ENCODE peak calls at places on chromosome 19, in nine cellular contexts. K is cardiac fibroblast; Q is mesothelial cell of epicardium; W is left ventricle myocardium inferior; J is cardiac muscle cell; N is CD8-positive, alpha-beta T cell; A is AG09309; F is SK-N-SH; S is AG10803. V is an unnamed sample.

GRCh38 chr19:55683449-55684261 is 8.6 kb downstream of the EPN1 start:
- DNase-seq in F (no peak), W (no peak), N (no peak), K (no peak), S (no peak), A (no peak), J (no peak), Q (no peak), V (no peak)

GRCh38 chr19:47644743-47645499 is 36.0 kb downstream of the BICRA start:
- DNase-seq in F (no peak), J (no peak), W (no peak), S (no peak), K (no peak), Q (no peak), A (no peak), N (no peak), V (no peak)

GRCh38 chr19:37221136-37221535 is 3.1 kb downstream of the ZNF383 start:
- DNase-seq in W (no peak), A (no peak), S (no peak), Q (no peak), J (no peak), K (no peak), F (no peak), N (no peak), V (no peak)

GRCh38 chr19:48967346-48968178 is 2.5 kb downstream of the FTL start:
- DNase-seq in N (no peak), A (no peak), S (peak), K (peak), W (peak), F (no peak), J (no peak), Q (no peak), V (no peak)

GRCh38 chr19:48750351-48750750 is 2.1 kb downstream of the FUT1 start:
- DNase-seq in J (no peak), W (no peak), S (no peak), N (no peak), F (no peak), K (no peak), A (no peak), Q (no peak), V (no peak)

GRCh38 chr19:48565090-48565489 is 13.1 kb downstream of the SULT2B1 start:
- DNase-seq in W (no peak), Q (no peak), J (no peak), F (no peak), K (peak), S (peak), A (no peak), N (no peak), V (no peak)

GRCh38 chr19:19461306-19461670 is 54.1 kb downstream of the TSSK6 start:
- DNase-seq in F (no peak), K (peak), J (no peak), Q (no peak), W (no peak), N (no peak), S (no peak), A (no peak), V (no peak)

GRCh38 chr19:18408053-18408476 is 10.6 kb upstream of the LRRC25 start:
- DNase-seq in N (no peak), S (no peak), J (no peak), Q (no peak), K (no peak), W (no peak), A (no peak), F (peak), V (no peak)

GRCh38 chr19:41112728-41113290 is 1.4 kb upstream of the CYP2F1 start:
- DNase-seq in N (no peak), Q (no peak), A (no peak), K (no peak), S (no peak), J (no peak), W (no peak), F (no peak), V (no peak)

GRCh38 chr19:2240881-2241760 is 4.5 kb downstream of the SF3A2 start:
- DNase-seq in F (no peak), N (no peak), S (peak), J (no peak), W (no peak), Q (no peak), K (no peak), A (no peak), V (no peak)

GRCh38 chr19:2113436-2114211 is 16.9 kb downstream of the IZUMO4 start:
- DNase-seq in J (no peak), Q (no peak), K (peak), N (no peak), W (no peak), F (no peak), S (peak), A (no peak), V (no peak)

GRCh38 chr19:48405850-48406249 is 12.4 kb downstream of the GRIN2D start:
- DNase-seq in Q (no peak), W (no peak), N (no peak), K (no peak), J (no peak), S (no peak), A (no peak), F (no peak), V (no peak)

GRCh38 chr19:2619076-2619475 is 83.4 kb downstream of the GNG7 start:
- DNase-seq in Q (no peak), N (no peak), K (no peak), J (no peak), A (no peak), F (no peak), W (no peak), S (no peak), V (no peak)

GRCh38 chr19:10706990-10707389 is 5.8 kb downstream of the QTRT1 start:
- DNase-seq in Q (no peak), S (no peak), A (no peak), W (no peak), J (no peak), F (no peak), K (no peak), N (no peak), V (no peak)

GRCh38 chr19:2164020-2164988 is 571 bp downstream of the DOT1L start:
- DNase-seq in W (no peak), Q (no peak), J (peak), K (peak), S (no peak), F (no peak), A (no peak), N (no peak), V (peak)

GRCh38 chr19:10315335-10316214 is at the start of gene FDX2:
- DNase-seq in W (peak), Q (peak), N (peak), K (peak), S (peak), F (peak), A (no peak), J (peak), V (peak)

GRCh38 chr19:53091413-53091812 is 11.8 kb downstream of the ZNF160 start:
- DNase-seq in A (no peak), J (peak), Q (no peak), N (no peak), W (no peak), F (peak), S (no peak), K (no peak), V (no peak)

GRCh38 chr19:28012361-28012760 is 1200.6 kb downstream of the UQCRFS1 start:
- DNase-seq in J (peak), Q (no peak), F (peak), A (no peak), K (no peak), S (no peak), N (no peak), W (no peak), V (no peak)

GRCh38 chr19:54430306-54431254 is 15.3 kb downstream of the TTYH1 start:
- DNase-seq in S (no peak), W (peak), Q (peak), A (no peak), F (peak), J (peak), K (peak), N (peak), V (no peak)

GRCh38 chr19:16520074-16520973 is 21.9 kb downstream of the CHERP start:
- DNase-seq in Q (no peak), N (no peak), S (no peak), F (no peak), W (no peak), J (no peak), K (no peak), A (no peak), V (no peak)

GRCh38 chr19:16160943-16161560 is 12.3 kb downstream of the CIB3 start:
- DNase-seq in K (peak), A (peak), S (peak), Q (no peak), F (no peak), J (no peak), W (no peak), N (no peak), V (no peak)

GRCh38 chr19:47707135-47707925 is 5.9 kb upstream of the EHD2 start:
- DNase-seq in A (no peak), S (peak), F (peak), W (peak), N (peak), K (peak), J (peak), Q (no peak), V (peak)

GRCh38 chr19:32223595-32224370 is 121.6 kb upstream of the ZNF507 start:
- DNase-seq in W (no peak), J (no peak), Q (no peak), A (no peak), N (no peak), S (no peak), K (no peak), F (peak), V (no peak)

GRCh38 chr19:10612515-10613119 is 12.7 kb upstream of the SLC44A2 start:
- DNase-seq in N (no peak), J (no peak), F (peak), S (no peak), W (peak), Q (no peak), A (no peak), K (no peak), V (no peak)

GRCh38 chr19:46713781-46714522 is 3.0 kb downstream of the PRKD2 start:
- DNase-seq in W (peak), K (peak), S (peak), F (peak), Q (peak), J (peak), N (peak), A (peak), V (no peak)

GRCh38 chr19:3034194-3034844 is 5.2 kb upstream of the TLE2 start:
- DNase-seq in S (peak), W (no peak), J (no peak), N (no peak), K (peak), A (no peak), F (no peak), Q (no peak), V (no peak)

GRCh38 chr19:16335226-16335625 is 10.6 kb downstream of the KLF2 start:
- DNase-seq in A (no peak), K (no peak), N (no peak), J (no peak), Q (no peak), W (no peak), S (no peak), F (no peak), V (no peak)

GRCh38 chr19:2282062-2282861 is at the start of gene PEAK3:
- DNase-seq in A (no peak), Q (no peak), N (peak), W (peak), S (peak), K (peak), F (peak), J (peak), V (no peak)

GRCh38 chr19:14410054-14410774 is 8.9 kb downstream of the DDX39A start:
- DNase-seq in A (no peak), W (no peak), S (no peak), F (no peak), Q (no peak), N (peak), J (no peak), K (no peak), V (no peak)

GRCh38 chr19:18292810-18293641 is 11.6 kb upstream of the JUND start:
- DNase-seq in A (no peak), N (no peak), K (peak), Q (peak), W (peak), F (peak), J (peak), S (peak), V (no peak)

GRCh38 chr19:571127-571974 is 1.0 kb upstream of the BSG start:
- DNase-seq in J (peak), A (no peak), Q (peak), F (no peak), K (peak), N (peak), W (no peak), S (no peak), V (no peak)

GRCh38 chr19:32651729-32652140 is 23.2 kb downstream of the ANKRD27 start:
- DNase-seq in N (no peak), S (no peak), Q (no peak), W (peak), J (peak), A (no peak), K (no peak), F (peak), V (no peak)

GRCh38 chr19:53991224-53992113 is at the start of gene CACNG6:
- DNase-seq in S (no peak), N (no peak), K (peak), F (peak), W (no peak), A (no peak), J (peak), Q (no peak), V (peak)

GRCh38 chr19:7748756-7749155 is 1.4 kb upstream of the CD209 start:
- DNase-seq in K (peak), W (no peak), A (no peak), F (no peak), S (no peak), N (no peak), Q (no peak), J (no peak), V (no peak)

GRCh38 chr19:10321874-10322835 is 6.3 kb upstream of the FDX2 start:
- DNase-seq in F (peak), K (no peak), J (no peak), Q (no peak), N (no peak), S (no peak), W (no peak), A (no peak), V (no peak)

GRCh38 chr19:39363909-39364457 is 21.8 kb downstream of the SAMD4B start:
- DNase-seq in F (no peak), W (peak), A (no peak), Q (no peak), K (peak), N (no peak), S (peak), J (no peak), V (no peak)

GRCh38 chr19:39356647-39357046 is 14.4 kb downstream of the SAMD4B start:
- DNase-seq in N (no peak), F (no peak), A (no peak), S (no peak), K (no peak), Q (no peak), J (no peak), W (no peak), V (no peak)

GRCh38 chr19:39359026-39359425 is 16.8 kb downstream of the SAMD4B start:
- DNase-seq in Q (no peak), W (no peak), J (no peak), A (no peak), K (no peak), S (no peak), N (no peak), F (no peak), V (no peak)

GRCh38 chr19:39362682-39363657 is 20.7 kb downstream of the SAMD4B start:
- DNase-seq in J (no peak), N (no peak), W (no peak), F (no peak), K (peak), Q (no peak), S (peak), A (peak), V (no peak)

GRCh38 chr19:39360599-39360998 is 18.4 kb downstream of the SAMD4B start:
- DNase-seq in A (no peak), Q (no peak), F (no peak), J (no peak), N (no peak), K (no peak), S (no peak), W (no peak), V (no peak)
- TF ChIP-seq CTCF in A (no peak), Q (no peak), F (no peak), J (no peak), N (no peak), K (no peak), S (no peak), W (no peak), V (no peak)

DNA sequence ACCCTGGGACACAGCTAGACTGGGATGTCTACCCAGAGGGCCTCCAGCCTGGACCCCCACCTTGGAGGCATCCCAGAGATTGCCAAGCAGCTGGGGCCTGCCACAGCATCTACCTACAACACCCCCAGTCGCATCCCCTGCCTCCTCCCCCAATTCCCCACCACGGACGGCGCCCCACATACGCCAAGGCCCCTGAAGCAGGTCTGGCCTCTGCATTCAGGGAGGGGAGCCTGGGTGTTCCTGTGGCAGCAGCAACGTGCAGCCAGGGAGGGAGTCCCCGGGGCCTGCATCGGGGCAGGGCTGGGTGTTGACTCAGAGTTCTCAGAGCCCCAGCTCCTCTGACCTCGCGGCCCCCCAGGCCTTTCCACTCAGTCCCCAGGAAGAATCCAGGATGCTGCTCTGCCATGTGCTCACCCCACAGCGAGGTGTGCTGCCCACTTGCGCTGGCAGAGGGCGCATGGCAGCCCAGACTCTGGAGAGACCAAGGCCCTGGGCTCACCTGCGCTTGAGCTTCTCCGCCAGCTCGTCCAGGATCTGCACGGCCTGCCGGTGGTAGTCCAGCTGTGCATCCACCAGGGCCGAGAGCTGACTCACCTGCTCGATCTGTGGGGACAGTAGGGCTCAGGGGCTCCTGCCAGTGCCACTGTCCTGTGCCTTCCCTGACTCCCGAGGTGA is 19.6 kb downstream of the MPND start:
- DNase-seq in K (no peak), F (no peak), A (no peak), J (no peak), W (no peak), N (no peak), S (no peak), Q (no peak), V (no peak)
- TF ChIP-seq CTCF in K (peak), F (peak), A (peak), J (no peak), W (no peak), N (no peak), S (no peak), Q (no peak), V (no peak)

GRCh38 chr19:42327381-42327780 is 1.9 kb downstream of the MEGF8 start:
- DNase-seq in Q (no peak), A (no peak), F (no peak), W (no peak), K (no peak), S (no peak), J (no peak), N (no peak), V (no peak)

GRCh38 chr19:42325308-42325895 is at the start of gene MEGF8:
- DNase-seq in Q (peak), W (peak), J (peak), S (peak), F (peak), A (peak), N (peak), K (peak), V (peak)

GRCh38 chr19:42324655-42325307 is 654 bp upstream of the MEGF8 start:
- DNase-seq in J (no peak), K (no peak), A (no peak), N (no peak), W (no peak), F (no peak), Q (no peak), S (no peak), V (no peak)

GRCh38 chr19:42326969-42327368 is 1.5 kb downstream of the MEGF8 start:
- DNase-seq in K (no peak), A (no peak), N (no peak), Q (no peak), F (no peak), S (no peak), W (no peak), J (no peak), V (no peak)

DNA sequence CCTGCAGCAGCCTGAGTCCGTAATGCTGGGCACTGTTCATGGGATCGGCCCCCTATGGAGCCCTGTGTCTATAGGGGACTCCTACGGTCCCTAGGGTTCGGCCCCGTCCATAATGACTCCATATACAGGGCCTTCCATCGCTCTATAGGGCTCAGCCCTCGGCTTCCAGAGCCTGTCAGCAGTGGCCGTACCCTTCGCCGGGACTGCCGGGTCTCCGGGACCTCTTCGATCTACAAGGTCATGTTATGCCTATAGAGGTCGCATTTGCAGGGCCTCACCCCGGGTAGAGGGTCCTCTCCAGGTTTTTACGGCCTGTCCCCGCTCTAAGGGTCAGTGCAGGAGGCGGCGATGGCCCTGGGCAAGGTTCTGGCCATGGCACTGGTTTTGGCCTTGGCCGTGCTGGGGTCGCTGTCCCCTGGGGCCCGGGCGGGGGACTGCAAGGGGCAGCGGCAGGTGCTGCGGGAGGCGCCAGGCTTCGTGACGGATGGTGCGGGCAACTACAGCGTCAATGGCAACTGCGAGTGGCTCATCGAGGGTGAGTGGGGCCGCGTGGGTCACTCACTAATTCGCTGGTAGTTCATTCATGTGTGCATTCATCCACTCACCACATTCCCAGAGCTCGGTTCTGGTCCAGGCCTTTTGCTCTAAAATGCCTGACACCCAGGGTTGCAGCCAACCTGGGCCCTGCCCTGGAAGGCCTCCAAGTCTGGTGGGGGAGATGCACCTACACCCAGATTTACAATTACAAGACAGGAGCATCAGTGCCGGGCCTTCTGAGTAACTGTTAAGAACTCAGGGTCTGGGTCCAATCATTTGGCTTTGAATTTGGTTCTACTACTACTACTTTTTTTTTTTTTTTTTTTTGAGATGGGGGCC is 699 bp downstream of the MEGF8 start:
- DNase-seq in N (peak), Q (no peak), A (no peak), F (peak), J (peak), S (no peak), K (no peak), W (peak), V (no peak)
- TF ChIP-seq CTCF in N (no peak), Q (no peak), A (peak), F (peak), J (peak), S (peak), K (no peak), W (no peak), V (peak)

GRCh38 chr19:5132698-5133651 is 164.1 kb downstream of the KDM4B start:
- DNase-seq in Q (no peak), A (no peak), J (no peak), K (no peak), W (no peak), N (no peak), F (no peak), S (no peak), V (no peak)

GRCh38 chr19:5129691-5130090 is 160.8 kb downstream of the KDM4B start:
- DNase-seq in S (no peak), F (no peak), K (no peak), Q (no peak), N (no peak), W (no peak), A (no peak), J (no peak), V (no peak)

GRCh38 chr19:5130371-5131030 is 161.6 kb downstream of the KDM4B start:
- DNase-seq in A (no peak), Q (no peak), J (no peak), S (no peak), N (peak), K (no peak), F (no peak), W (no peak), V (no peak)

GRCh38 chr19:5131866-5132561 is 163.1 kb downstream of the KDM4B start:
- DNase-seq in F (no peak), W (no peak), Q (no peak), K (no peak), J (no peak), N (no peak), A (no peak), S (no peak), V (peak)

GRCh38 chr19:5131031-5131865 is 162.3 kb downstream of the KDM4B start:
- DNase-seq in J (no peak), F (no peak), K (no peak), S (no peak), A (no peak), Q (no peak), N (no peak), W (no peak), V (no peak)
- TF ChIP-seq CTCF in J (no peak), F (no peak), K (no peak), S (no peak), A (no peak), Q (no peak), N (no peak), W (no peak), V (no peak)